ENCODE peak calls at places on chromosomes 3 and 15, in ten cellular contexts. One of them, this sample, is unnamed.
A peak's percentile ranks its signal among the peaks of the same experiment; 100 is the strongest.

GRCh38 chr3:195270350-195271115 is 426 bp downstream of the XXYLT1 start:
- DNase-seq in T-helper 1 cell: no peak
- DNase-seq in D341Med: peak; percentile 75
- DNase-seq in ELF-1: peak; percentile 79
- DNase-seq in D721Med: no peak
- DNase-seq in H4: peak; percentile 61
- DNase-seq in NCI-H1092 treated with DMSO at 0.1 percent for 48 hours: peak; percentile 66
- DNase-seq in colonic mucosa: peak; percentile 80
- DNase-seq in left ventricle myocardium superior: peak; percentile 57
- DNase-seq in stimulated activated CD4-positive, alpha-beta T cell treated with anti-CD3 and anti-CD28 coated beads, Interleukin-12 subunit alpha, Interleukin-12 subunit beta, amount 100 ng/mL, for 24 hours: peak; percentile 59
- DNase-seq in this sample: peak; percentile 78

GRCh38 chr3:182793663-182794454 is 555 bp downstream of the ATP11B start:
- DNase-seq in D721Med: no peak
- DNase-seq in NCI-H1092 treated with DMSO at 0.1 percent for 48 hours: peak; percentile 23
- DNase-seq in H4: peak; percentile 29
- DNase-seq in D341Med: no peak
- DNase-seq in ELF-1: peak; percentile 55
- DNase-seq in stimulated activated CD4-positive, alpha-beta T cell treated with anti-CD3 and anti-CD28 coated beads, Interleukin-12 subunit alpha, Interleukin-12 subunit beta, amount 100 ng/mL, for 24 hours: peak; percentile 15
- DNase-seq in colonic mucosa: peak; percentile 63
- DNase-seq in T-helper 1 cell: peak; percentile 11
- DNase-seq in left ventricle myocardium superior: peak; percentile 34
- DNase-seq in this sample: peak; percentile 30

GRCh38 chr3:43704697-43705096 is 14.0 kb downstream of the ABHD5 start:
- DNase-seq in stimulated activated CD4-positive, alpha-beta T cell treated with anti-CD3 and anti-CD28 coated beads, Interleukin-12 subunit alpha, Interleukin-12 subunit beta, amount 100 ng/mL, for 24 hours: no peak
- DNase-seq in colonic mucosa: no peak
- DNase-seq in left ventricle myocardium superior: no peak
- DNase-seq in NCI-H1092 treated with DMSO at 0.1 percent for 48 hours: no peak
- DNase-seq in D341Med: no peak
- DNase-seq in D721Med: no peak
- DNase-seq in T-helper 1 cell: no peak
- DNase-seq in ELF-1: no peak
- DNase-seq in H4: no peak
- DNase-seq in this sample: no peak

GRCh38 chr3:72343078-72343477 is 505.2 kb downstream of the SHQ1 start:
- DNase-seq in D341Med: no peak
- DNase-seq in colonic mucosa: no peak
- DNase-seq in NCI-H1092 treated with DMSO at 0.1 percent for 48 hours: no peak
- DNase-seq in H4: peak; percentile 40
- DNase-seq in D721Med: no peak
- DNase-seq in T-helper 1 cell: no peak
- DNase-seq in stimulated activated CD4-positive, alpha-beta T cell treated with anti-CD3 and anti-CD28 coated beads, Interleukin-12 subunit alpha, Interleukin-12 subunit beta, amount 100 ng/mL, for 24 hours: peak; percentile 19
- DNase-seq in ELF-1: no peak
- DNase-seq in left ventricle myocardium superior: no peak
- DNase-seq in this sample: no peak

GRCh38 chr15:87753539-87753938 is 503.0 kb downstream of the NTRK3 start:
- DNase-seq in stimulated activated CD4-positive, alpha-beta T cell treated with anti-CD3 and anti-CD28 coated beads, Interleukin-12 subunit alpha, Interleukin-12 subunit beta, amount 100 ng/mL, for 24 hours: no peak
- DNase-seq in left ventricle myocardium superior: no peak
- DNase-seq in D721Med: no peak
- DNase-seq in D341Med: no peak
- DNase-seq in ELF-1: no peak
- DNase-seq in colonic mucosa: no peak
- DNase-seq in NCI-H1092 treated with DMSO at 0.1 percent for 48 hours: peak; percentile 10
- DNase-seq in T-helper 1 cell: no peak
- DNase-seq in H4: no peak
- DNase-seq in this sample: no peak

GRCh38 chr3:177646749-177647148 is 449.5 kb upstream of the TBL1XR1 start:
- DNase-seq in colonic mucosa: no peak
- DNase-seq in H4: no peak
- DNase-seq in stimulated activated CD4-positive, alpha-beta T cell treated with anti-CD3 and anti-CD28 coated beads, Interleukin-12 subunit alpha, Interleukin-12 subunit beta, amount 100 ng/mL, for 24 hours: no peak
- DNase-seq in D721Med: no peak
- DNase-seq in D341Med: no peak
- DNase-seq in NCI-H1092 treated with DMSO at 0.1 percent for 48 hours: no peak
- DNase-seq in ELF-1: no peak
- DNase-seq in T-helper 1 cell: no peak
- DNase-seq in left ventricle myocardium superior: no peak
- DNase-seq in this sample: no peak

GRCh38 chr3:39378957-39379777 is 4.0 kb upstream of the SLC25A38 start:
- DNase-seq in T-helper 1 cell: no peak
- DNase-seq in stimulated activated CD4-positive, alpha-beta T cell treated with anti-CD3 and anti-CD28 coated beads, Interleukin-12 subunit alpha, Interleukin-12 subunit beta, amount 100 ng/mL, for 24 hours: no peak
- DNase-seq in D341Med: no peak
- DNase-seq in D721Med: no peak
- DNase-seq in H4: no peak
- DNase-seq in NCI-H1092 treated with DMSO at 0.1 percent for 48 hours: no peak
- DNase-seq in left ventricle myocardium superior: no peak
- DNase-seq in ELF-1: no peak
- DNase-seq in colonic mucosa: no peak
- DNase-seq in this sample: no peak

GRCh38 chr3:94887056-94887455 is 824.2 kb downstream of the NSUN3 start:
- DNase-seq in stimulated activated CD4-positive, alpha-beta T cell treated with anti-CD3 and anti-CD28 coated beads, Interleukin-12 subunit alpha, Interleukin-12 subunit beta, amount 100 ng/mL, for 24 hours: no peak
- DNase-seq in left ventricle myocardium superior: no peak
- DNase-seq in T-helper 1 cell: no peak
- DNase-seq in NCI-H1092 treated with DMSO at 0.1 percent for 48 hours: no peak
- DNase-seq in D341Med: no peak
- DNase-seq in D721Med: no peak
- DNase-seq in ELF-1: peak; percentile 8
- DNase-seq in H4: no peak
- DNase-seq in colonic mucosa: no peak
- DNase-seq in this sample: no peak

GRCh38 chr3:72212396-72212795 is 427.4 kb upstream of the PROK2 start:
- DNase-seq in ELF-1: no peak
- DNase-seq in T-helper 1 cell: no peak
- DNase-seq in left ventricle myocardium superior: no peak
- DNase-seq in NCI-H1092 treated with DMSO at 0.1 percent for 48 hours: no peak
- DNase-seq in D341Med: no peak
- DNase-seq in D721Med: no peak
- DNase-seq in stimulated activated CD4-positive, alpha-beta T cell treated with anti-CD3 and anti-CD28 coated beads, Interleukin-12 subunit alpha, Interleukin-12 subunit beta, amount 100 ng/mL, for 24 hours: no peak
- DNase-seq in H4: no peak
- DNase-seq in colonic mucosa: no peak
- DNase-seq in this sample: peak; percentile 91

GRCh38 chr3:134846943-134847342 is 51.9 kb downstream of the EPHB1 start:
- DNase-seq in H4: peak; percentile 91
- DNase-seq in D341Med: no peak
- DNase-seq in D721Med: no peak
- DNase-seq in ELF-1: peak; percentile 83
- DNase-seq in colonic mucosa: no peak
- DNase-seq in stimulated activated CD4-positive, alpha-beta T cell treated with anti-CD3 and anti-CD28 coated beads, Interleukin-12 subunit alpha, Interleukin-12 subunit beta, amount 100 ng/mL, for 24 hours: no peak
- DNase-seq in left ventricle myocardium superior: no peak
- DNase-seq in T-helper 1 cell: no peak
- DNase-seq in NCI-H1092 treated with DMSO at 0.1 percent for 48 hours: no peak
- DNase-seq in this sample: no peak

GRCh38 chr15:40155270-40155910 is 5.5 kb upstream of the BUB1B start:
- DNase-seq in D341Med: no peak
- DNase-seq in D721Med: no peak
- DNase-seq in ELF-1: peak; percentile 89
- DNase-seq in colonic mucosa: peak; percentile 78
- DNase-seq in left ventricle myocardium superior: no peak
- DNase-seq in NCI-H1092 treated with DMSO at 0.1 percent for 48 hours: no peak
- DNase-seq in T-helper 1 cell: no peak
- DNase-seq in stimulated activated CD4-positive, alpha-beta T cell treated with anti-CD3 and anti-CD28 coated beads, Interleukin-12 subunit alpha, Interleukin-12 subunit beta, amount 100 ng/mL, for 24 hours: no peak
- DNase-seq in H4: no peak
- DNase-seq in this sample: no peak

GRCh38 chr3:58952128-58952917 is 97.5 kb downstream of the CFAP20DC start:
- DNase-seq in left ventricle myocardium superior: no peak
- DNase-seq in ELF-1: no peak
- DNase-seq in colonic mucosa: no peak
- DNase-seq in D341Med: no peak
- DNase-seq in D721Med: no peak
- DNase-seq in T-helper 1 cell: no peak
- DNase-seq in stimulated activated CD4-positive, alpha-beta T cell treated with anti-CD3 and anti-CD28 coated beads, Interleukin-12 subunit alpha, Interleukin-12 subunit beta, amount 100 ng/mL, for 24 hours: no peak
- DNase-seq in NCI-H1092 treated with DMSO at 0.1 percent for 48 hours: no peak
- DNase-seq in H4: no peak
- DNase-seq in this sample: no peak

GRCh38 chr3:24454862-24455261 is 39.8 kb downstream of the THRB start:
- DNase-seq in left ventricle myocardium superior: no peak
- DNase-seq in H4: no peak
- DNase-seq in stimulated activated CD4-positive, alpha-beta T cell treated with anti-CD3 and anti-CD28 coated beads, Interleukin-12 subunit alpha, Interleukin-12 subunit beta, amount 100 ng/mL, for 24 hours: no peak
- DNase-seq in D341Med: no peak
- DNase-seq in colonic mucosa: no peak
- DNase-seq in ELF-1: no peak
- DNase-seq in NCI-H1092 treated with DMSO at 0.1 percent for 48 hours: no peak
- DNase-seq in T-helper 1 cell: no peak
- DNase-seq in D721Med: no peak
- DNase-seq in this sample: no peak

GRCh38 chr3:5813521-5813920 is 626.0 kb downstream of the EDEM1 start:
- DNase-seq in H4: no peak
- DNase-seq in left ventricle myocardium superior: no peak
- DNase-seq in T-helper 1 cell: no peak
- DNase-seq in D721Med: no peak
- DNase-seq in ELF-1: no peak
- DNase-seq in D341Med: no peak
- DNase-seq in NCI-H1092 treated with DMSO at 0.1 percent for 48 hours: no peak
- DNase-seq in stimulated activated CD4-positive, alpha-beta T cell treated with anti-CD3 and anti-CD28 coated beads, Interleukin-12 subunit alpha, Interleukin-12 subunit beta, amount 100 ng/mL, for 24 hours: no peak
- DNase-seq in colonic mucosa: no peak
- DNase-seq in this sample: no peak

GRCh38 chr3:97911459-97911858 is 60.8 kb downstream of the RIOX2 start:
- DNase-seq in ELF-1: no peak
- DNase-seq in colonic mucosa: no peak
- DNase-seq in stimulated activated CD4-positive, alpha-beta T cell treated with anti-CD3 and anti-CD28 coated beads, Interleukin-12 subunit alpha, Interleukin-12 subunit beta, amount 100 ng/mL, for 24 hours: no peak
- DNase-seq in D341Med: peak; percentile 70
- DNase-seq in D721Med: peak; percentile 5
- DNase-seq in NCI-H1092 treated with DMSO at 0.1 percent for 48 hours: no peak
- DNase-seq in T-helper 1 cell: no peak
- DNase-seq in left ventricle myocardium superior: no peak
- DNase-seq in H4: no peak
- DNase-seq in this sample: no peak

GRCh38 chr15:60507596-60508424 is 28.9 kb upstream of the ICE2 start:
- DNase-seq in left ventricle myocardium superior: no peak
- DNase-seq in stimulated activated CD4-positive, alpha-beta T cell treated with anti-CD3 and anti-CD28 coated beads, Interleukin-12 subunit alpha, Interleukin-12 subunit beta, amount 100 ng/mL, for 24 hours: peak; percentile 20
- DNase-seq in ELF-1: peak; percentile 68
- DNase-seq in colonic mucosa: peak; percentile 52
- DNase-seq in D341Med: peak; percentile 64
- DNase-seq in H4: peak; percentile 55
- DNase-seq in D721Med: no peak
- DNase-seq in T-helper 1 cell: no peak
- DNase-seq in NCI-H1092 treated with DMSO at 0.1 percent for 48 hours: peak; percentile 38
- DNase-seq in this sample: peak; percentile 68

GRCh38 chr3:158718490-158719170 is 13.6 kb downstream of the RARRES1 start:
- DNase-seq in D341Med: no peak
- DNase-seq in colonic mucosa: peak; percentile 50
- DNase-seq in stimulated activated CD4-positive, alpha-beta T cell treated with anti-CD3 and anti-CD28 coated beads, Interleukin-12 subunit alpha, Interleukin-12 subunit beta, amount 100 ng/mL, for 24 hours: no peak
- DNase-seq in ELF-1: no peak
- DNase-seq in D721Med: no peak
- DNase-seq in NCI-H1092 treated with DMSO at 0.1 percent for 48 hours: no peak
- DNase-seq in T-helper 1 cell: no peak
- DNase-seq in H4: peak; percentile 96
- DNase-seq in left ventricle myocardium superior: no peak
- DNase-seq in this sample: no peak

GRCh38 chr3:115922681-115923347 is 299.5 kb downstream of the GAP43 start:
- DNase-seq in NCI-H1092 treated with DMSO at 0.1 percent for 48 hours: no peak
- DNase-seq in left ventricle myocardium superior: no peak
- DNase-seq in ELF-1: peak; percentile 53
- DNase-seq in H4: peak; percentile 12
- DNase-seq in colonic mucosa: no peak
- DNase-seq in stimulated activated CD4-positive, alpha-beta T cell treated with anti-CD3 and anti-CD28 coated beads, Interleukin-12 subunit alpha, Interleukin-12 subunit beta, amount 100 ng/mL, for 24 hours: no peak
- DNase-seq in D721Med: no peak
- DNase-seq in T-helper 1 cell: no peak
- DNase-seq in D341Med: peak; percentile 36
- DNase-seq in this sample: peak; percentile 17

GRCh38 chr3:9563851-9564250 is 10.2 kb upstream of the LHFPL4 start:
- DNase-seq in stimulated activated CD4-positive, alpha-beta T cell treated with anti-CD3 and anti-CD28 coated beads, Interleukin-12 subunit alpha, Interleukin-12 subunit beta, amount 100 ng/mL, for 24 hours: no peak
- DNase-seq in D341Med: no peak
- DNase-seq in T-helper 1 cell: no peak
- DNase-seq in ELF-1: no peak
- DNase-seq in D721Med: no peak
- DNase-seq in H4: no peak
- DNase-seq in NCI-H1092 treated with DMSO at 0.1 percent for 48 hours: no peak
- DNase-seq in left ventricle myocardium superior: no peak
- DNase-seq in colonic mucosa: no peak
- DNase-seq in this sample: no peak

GRCh38 chr3:45688194-45688881 is 858 bp upstream of the SACM1L start:
- DNase-seq in D721Med: no peak
- DNase-seq in T-helper 1 cell: no peak
- DNase-seq in NCI-H1092 treated with DMSO at 0.1 percent for 48 hours: peak; percentile 78
- DNase-seq in ELF-1: peak; percentile 84
- DNase-seq in stimulated activated CD4-positive, alpha-beta T cell treated with anti-CD3 and anti-CD28 coated beads, Interleukin-12 subunit alpha, Interleukin-12 subunit beta, amount 100 ng/mL, for 24 hours: no peak
- DNase-seq in D341Med: peak; percentile 72
- DNase-seq in H4: no peak
- DNase-seq in left ventricle myocardium superior: no peak
- DNase-seq in colonic mucosa: peak; percentile 54
- DNase-seq in this sample: peak; percentile 44

GRCh38 chr3:182490601-182491485 is 302.5 kb upstream of the ATP11B start:
- DNase-seq in T-helper 1 cell: no peak
- DNase-seq in ELF-1: no peak
- DNase-seq in stimulated activated CD4-positive, alpha-beta T cell treated with anti-CD3 and anti-CD28 coated beads, Interleukin-12 subunit alpha, Interleukin-12 subunit beta, amount 100 ng/mL, for 24 hours: no peak
- DNase-seq in D721Med: no peak
- DNase-seq in left ventricle myocardium superior: no peak
- DNase-seq in H4: peak; percentile 45
- DNase-seq in colonic mucosa: peak; percentile 23
- DNase-seq in D341Med: peak; percentile 32
- DNase-seq in NCI-H1092 treated with DMSO at 0.1 percent for 48 hours: peak; percentile 96
- DNase-seq in this sample: peak; percentile 20

GRCh38 chr3:190537131-190537530 is 23.2 kb downstream of the IL1RAP start:
- DNase-seq in NCI-H1092 treated with DMSO at 0.1 percent for 48 hours: no peak
- DNase-seq in H4: no peak
- DNase-seq in left ventricle myocardium superior: no peak
- DNase-seq in T-helper 1 cell: no peak
- DNase-seq in D341Med: no peak
- DNase-seq in colonic mucosa: no peak
- DNase-seq in D721Med: no peak
- DNase-seq in stimulated activated CD4-positive, alpha-beta T cell treated with anti-CD3 and anti-CD28 coated beads, Interleukin-12 subunit alpha, Interleukin-12 subunit beta, amount 100 ng/mL, for 24 hours: no peak
- DNase-seq in ELF-1: no peak
- DNase-seq in this sample: no peak

GRCh38 chr15:75661041-75661778 is 13.5 kb downstream of the SNX33 start:
- DNase-seq in stimulated activated CD4-positive, alpha-beta T cell treated with anti-CD3 and anti-CD28 coated beads, Interleukin-12 subunit alpha, Interleukin-12 subunit beta, amount 100 ng/mL, for 24 hours: no peak
- DNase-seq in T-helper 1 cell: no peak
- DNase-seq in colonic mucosa: peak; percentile 78
- DNase-seq in left ventricle myocardium superior: peak; percentile 89
- DNase-seq in H4: peak; percentile 88
- DNase-seq in D341Med: no peak
- DNase-seq in NCI-H1092 treated with DMSO at 0.1 percent for 48 hours: no peak
- DNase-seq in ELF-1: peak; percentile 87
- DNase-seq in D721Med: no peak
- DNase-seq in this sample: no peak

GRCh38 chr3:77605308-77605707 is 565.4 kb downstream of the ROBO2 start:
- DNase-seq in T-helper 1 cell: no peak
- DNase-seq in colonic mucosa: no peak
- DNase-seq in left ventricle myocardium superior: no peak
- DNase-seq in NCI-H1092 treated with DMSO at 0.1 percent for 48 hours: no peak
- DNase-seq in D721Med: no peak
- DNase-seq in stimulated activated CD4-positive, alpha-beta T cell treated with anti-CD3 and anti-CD28 coated beads, Interleukin-12 subunit alpha, Interleukin-12 subunit beta, amount 100 ng/mL, for 24 hours: no peak
- DNase-seq in ELF-1: no peak
- DNase-seq in H4: no peak
- DNase-seq in D341Med: no peak
- DNase-seq in this sample: no peak